ENCODE peak calls at places on chromosomes 1 and 21, in eight cellular contexts. D is breast epithelium, P is A549, W is esophagus muscularis mucosa, E is Peyer's patch, U is transverse colon, M is stomach, V is adrenal gland. Q is an unnamed sample. For H3K4me1, the result is how much of the 10 kb centered on the place peaks cover.

GRCh38 chr1:61711969-61712368 is 13.0 kb downstream of the TM2D1 start:
- DNase-seq in D (no peak), P (no peak), W (no peak), E (no peak), U (no peak), M (no peak), V (no peak), Q (no peak)

GRCh38 chr1:81430955-81431646 is 369.6 kb upstream of the ADGRL2 start:
- DNase-seq in D (no peak), P (no peak), W (no peak), E (no peak), U (no peak), M (no peak), V (no peak), Q (no peak)

GRCh38 chr1:155026588-155026987 is 7.0 kb downstream of the DCST2 start:
- DNase-seq in D (no peak), P (no peak), W (no peak), E (no peak), U (no peak), M (no peak), V (no peak), Q (no peak)

GRCh38 chr1:155085504-155086181 is 7.0 kb downstream of the EFNA3 start:
- DNase-seq in D (peak), P (no peak), W (no peak), E (peak), U (peak), M (peak), V (peak), Q (peak)

GRCh38 chr1:22562584-22563551 is at the start of gene EPHA8:
- DNase-seq in D (no peak), P (no peak), W (no peak), E (no peak), U (no peak), M (no peak), V (no peak), Q (no peak)

GRCh38 chr1:14968251-14968812 is 185.2 kb upstream of the TMEM51 start:
- DNase-seq in D (peak), P (no peak), W (no peak), E (no peak), U (no peak), M (no peak), V (peak), Q (no peak)

GRCh38 chr1:230682882-230683610 is 30.9 kb downstream of the AGT start:
- DNase-seq in D (no peak), P (no peak), W (no peak), E (no peak), U (no peak), M (no peak), V (no peak), Q (no peak)

GRCh38 chr1:38817958-38818705 is 41.4 kb downstream of the RRAGC start:
- DNase-seq in D (no peak), P (peak), W (no peak), E (no peak), U (peak), M (peak), V (no peak), Q (peak)

GRCh38 chr1:107649023-107649422 is 316.0 kb downstream of the VAV3 start:
- DNase-seq in D (no peak), P (no peak), W (no peak), E (no peak), U (no peak), M (no peak), V (no peak), Q (no peak)

GRCh38 chr1:101066260-101066936 is 40.8 kb upstream of the DPH5 start:
- DNase-seq in D (no peak), P (no peak), W (no peak), E (no peak), U (no peak), M (no peak), V (no peak), Q (no peak)

GRCh38 chr1:230401763-230402294 is 24.3 kb downstream of the PGBD5 start:
- DNase-seq in D (no peak), P (no peak), W (no peak), E (no peak), U (no peak), M (no peak), V (no peak), Q (no peak)

GRCh38 chr21:45322960-45323461 is 35.3 kb upstream of the POFUT2 start:
- DNase-seq in D (no peak), P (peak), W (no peak), E (no peak), U (no peak), M (no peak), V (no peak), Q (peak)

GRCh38 chr1:72936942-72937341 is 654.6 kb upstream of the NEGR1 start:
- DNase-seq in D (no peak), P (no peak), W (no peak), E (no peak), U (no peak), M (no peak), V (no peak), Q (no peak)

GRCh38 chr1:24855474-24855873 is 74.6 kb downstream of the RUNX3 start:
- DNase-seq in D (no peak), P (no peak), W (no peak), E (no peak), U (no peak), M (no peak), V (no peak), Q (no peak)

GRCh38 chr21:39204134-39204533 is 20.9 kb upstream of the PSMG1 start:
- DNase-seq in D (no peak), P (no peak), W (no peak), E (no peak), U (no peak), M (no peak), V (no peak), Q (no peak)

GRCh38 chr1:30450148-30450817 is 273.1 kb downstream of the MATN1 start:
- DNase-seq in D (no peak), P (no peak), W (peak), E (peak), U (no peak), M (no peak), V (no peak), Q (no peak)

GRCh38 chr1:55812281-55812680 is 597.1 kb upstream of the USP24 start:
- DNase-seq in D (no peak), P (no peak), W (no peak), E (no peak), U (no peak), M (no peak), V (no peak), Q (no peak)

GRCh38 chr1:201737350-201738060 is 91.5 kb upstream of the IPO9 start:
- DNase-seq in D (no peak), P (no peak), W (no peak), E (no peak), U (peak), M (no peak), V (no peak), Q (no peak)

GRCh38 chr1:42767510-42767924 is 468 bp downstream of the C1orf50 start:
- DNase-seq in D (no peak), P (peak), W (no peak), E (no peak), U (no peak), M (no peak), V (no peak), Q (no peak)

GRCh38 chr1:203663820-203664219 is 37.2 kb downstream of the ATP2B4 start:
- DNase-seq in D (no peak), P (no peak), W (no peak), E (no peak), U (no peak), M (no peak), V (no peak), Q (no peak)

GRCh38 chr21:44298301-44298700 is 1.6 kb upstream of the PFKL start:
- DNase-seq in D (no peak), P (no peak), W (no peak), E (no peak), U (no peak), M (no peak), V (no peak), Q (no peak)

GRCh38 chr21:44299085-44299457 is 782 bp upstream of the PFKL start:
- DNase-seq in D (no peak), P (no peak), W (no peak), E (no peak), U (no peak), M (no peak), V (no peak), Q (no peak)

GRCh38 chr21:44301093-44301492 is 1.2 kb downstream of the PFKL start:
- DNase-seq in D (no peak), P (no peak), W (no peak), E (no peak), U (no peak), M (no peak), V (no peak), Q (no peak)

GRCh38 chr21:44300262-44300959 is 558 bp downstream of the PFKL start:
- DNase-seq in D (peak), P (peak), W (peak), E (peak), U (peak), M (peak), V (peak), Q (peak)

GRCh38 chr21:44299458-44300261 is at the start of gene PFKL:
- DNase-seq in D (peak), P (peak), W (no peak), E (peak), U (peak), M (peak), V (peak), Q (peak)
- TF ChIP-seq POLR2A in D (no peak), P (peak), W (no peak), E (peak), U (peak), M (no peak), V (no peak), Q (peak)

GRCh38 chr1:188557052-188557451 is 1728.3 kb downstream of the PLA2G4A start:
- DNase-seq in D (no peak), P (no peak), W (no peak), E (no peak), U (no peak), M (no peak), V (no peak), Q (no peak)
- H3K4me3 ChIP-seq in D (no peak), P (no peak), W (no peak), E (no peak), U (no peak), M (no peak), V (no peak), Q (no peak)

GRCh38 chr1:79198841-79199240 is 192.3 kb upstream of the ADGRL4 start:
- DNase-seq in D (no peak), P (no peak), W (no peak), E (no peak), U (no peak), M (no peak), V (no peak), Q (no peak)
- H3K4me1 ChIP-seq in D (under half), P (under half), W (under half), E (under half), U (under half), M (under half), V (under half), Q (under half)

DNA sequence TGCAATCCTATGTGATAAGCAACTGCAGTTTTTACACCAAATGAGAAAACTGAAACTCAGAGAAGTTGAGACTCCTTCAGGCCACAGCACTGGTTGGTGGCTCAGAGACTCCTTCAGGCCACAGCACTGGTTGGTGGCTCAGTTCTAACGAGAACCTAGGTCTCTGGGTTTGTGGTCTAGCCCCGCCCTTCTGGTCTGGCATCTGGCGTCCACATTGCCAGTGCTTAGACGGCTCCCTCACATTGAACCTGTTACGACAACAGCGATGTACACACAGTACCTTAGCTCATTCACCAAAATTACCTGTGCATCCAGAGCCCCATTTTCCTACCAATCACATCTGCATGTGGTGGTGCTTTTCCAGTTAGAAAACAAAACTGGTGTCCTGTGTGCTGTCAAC is 66.1 kb downstream of the NID1 start:
- DNase-seq in D (no peak), P (no peak), W (no peak), E (no peak), U (no peak), M (no peak), V (no peak), Q (no peak)
- TF ChIP-seq POLR2A in D (no peak), P (no peak), W (no peak), E (no peak), U (no peak), M (no peak), V (no peak), Q (no peak)

GRCh38 chr1:167654975-167655575 is 25.0 kb downstream of the RCSD1 start:
- DNase-seq in D (no peak), P (no peak), W (no peak), E (no peak), U (no peak), M (no peak), V (no peak), Q (no peak)

GRCh38 chr1:167648978-167649752 is 19.1 kb downstream of the RCSD1 start:
- DNase-seq in D (no peak), P (no peak), W (no peak), E (no peak), U (no peak), M (no peak), V (peak), Q (no peak)

GRCh38 chr1:167651161-167651693 is 21.2 kb downstream of the RCSD1 start:
- DNase-seq in D (no peak), P (no peak), W (no peak), E (peak), U (no peak), M (no peak), V (no peak), Q (no peak)

GRCh38 chr1:167648252-167648849 is 18.3 kb downstream of the RCSD1 start:
- DNase-seq in D (no peak), P (no peak), W (no peak), E (no peak), U (no peak), M (no peak), V (no peak), Q (no peak)

GRCh38 chr1:167650266-167651160 is 20.5 kb downstream of the RCSD1 start:
- DNase-seq in D (no peak), P (no peak), W (no peak), E (peak), U (no peak), M (no peak), V (no peak), Q (no peak)
- H3K4me3 ChIP-seq in D (no peak), P (no peak), W (no peak), E (no peak), U (no peak), M (no peak), V (no peak), Q (no peak)

GRCh38 chr21:34197561-34197960 is 124.2 kb downstream of the MRPS6 start:
- DNase-seq in D (no peak), P (no peak), W (peak), E (no peak), U (no peak), M (no peak), V (no peak), Q (no peak)
- H3K4me1 ChIP-seq in D (under half), P (under half), W (under half), E (under half), U (under half), M (under half), V (under half), Q (under half)

GRCh38 chr1:9302745-9303524 is 10.2 kb downstream of the SPSB1 start:
- DNase-seq in D (no peak), P (no peak), W (no peak), E (no peak), U (no peak), M (no peak), V (no peak), Q (no peak)
- TF ChIP-seq POLR2A in D (no peak), P (no peak), W (no peak), E (no peak), U (no peak), M (no peak), V (no peak), Q (no peak)

GRCh38 chr1:168342572-168343280 is 62.0 kb downstream of the TBX19 start:
- DNase-seq in D (peak), P (peak), W (peak), E (peak), U (peak), M (peak), V (peak), Q (peak)

GRCh38 chr1:168345939-168346338 is 65.3 kb downstream of the TBX19 start:
- DNase-seq in D (no peak), P (no peak), W (no peak), E (no peak), U (no peak), M (no peak), V (no peak), Q (no peak)

GRCh38 chr1:168347630-168348029 is 67.0 kb downstream of the TBX19 start:
- DNase-seq in D (no peak), P (no peak), W (no peak), E (no peak), U (no peak), M (no peak), V (no peak), Q (no peak)

GRCh38 chr1:168343566-168343965 is 62.9 kb downstream of the TBX19 start:
- DNase-seq in D (no peak), P (no peak), W (no peak), E (no peak), U (no peak), M (no peak), V (no peak), Q (no peak)

DNA sequence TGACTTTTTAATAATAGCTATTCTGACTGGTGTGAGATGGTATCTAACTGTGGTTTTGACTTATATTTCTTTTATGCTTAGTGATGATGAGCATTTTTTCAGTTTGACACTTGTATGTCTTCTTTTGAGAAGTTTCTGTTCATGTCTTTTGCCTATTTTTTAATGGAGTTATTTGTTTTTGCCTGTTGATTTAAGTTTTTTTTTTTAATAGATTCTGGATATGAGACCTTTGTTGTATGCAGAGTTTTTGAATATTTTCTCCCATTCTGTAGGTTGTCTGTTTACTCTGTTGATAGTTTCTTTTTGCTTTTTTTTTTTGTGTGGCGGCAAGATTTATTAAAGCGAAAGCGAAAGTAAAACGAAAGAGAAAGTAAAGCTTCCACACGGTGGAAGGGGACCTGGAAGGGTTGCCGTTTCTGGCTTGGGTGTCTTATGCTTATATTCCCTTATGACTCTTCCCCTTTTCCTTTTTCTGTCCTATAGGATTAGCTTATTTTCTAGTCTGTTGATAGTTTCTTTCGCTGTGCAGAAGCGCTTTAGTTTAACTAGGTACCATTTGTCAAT is 67.6 kb downstream of the TBX19 start:
- DNase-seq in D (no peak), P (no peak), W (no peak), E (no peak), U (no peak), M (no peak), V (no peak), Q (no peak)
- H3K4me3 ChIP-seq in D (peak), P (peak), W (peak), E (peak), U (peak), M (peak), V (peak), Q (peak)

GRCh38 chr1:52769346-52770033 is 43.2 kb downstream of the ZYG11B start:
- DNase-seq in D (no peak), P (no peak), W (no peak), E (no peak), U (no peak), M (no peak), V (no peak), Q (no peak)

GRCh38 chr1:52771384-52771783 is 45.1 kb downstream of the ZYG11B start:
- DNase-seq in D (no peak), P (no peak), W (no peak), E (no peak), U (no peak), M (no peak), V (no peak), Q (no peak)

GRCh38 chr1:52767881-52768280 is 41.6 kb downstream of the ZYG11B start:
- DNase-seq in D (no peak), P (no peak), W (no peak), E (no peak), U (no peak), M (no peak), V (no peak), Q (no peak)
- H3K4me1 ChIP-seq in D (under half), P (under half), W (under half), E (under half), U (under half), M (under half), V (under half), Q (under half)